ENCODE peak calls at places on chromosomes 7 and 10, in six cellular contexts. One of them, this sample, is unnamed.

GRCh38 chr10:4240641-4241197 is 455.7 kb upstream of the KLF6 start:
- DNase-seq in activated T-helper 1 cell treated with anti-CD3 and anti-CD28 coated beads, Interleukin-12 subunit alpha, Interleukin-12 subunit beta, Interleukin-2, Interleukin-4 antibody, amounts not matched to agents 30 ng/mL and 10 ng/mL and 1 ng/mL, durations not matched to agents 14 hours and 24 hours and 36 hours: no peak
- DNase-seq in brain microvascular endothelial cell: peak
- DNase-seq in mucosa of descending colon: no peak
- DNase-seq in hepatocyte: no peak
- DNase-seq in GM03348: peak
- DNase-seq in this sample: no peak

GRCh38 chr7:11082552-11083213 is 109.0 kb downstream of the PHF14 start:
- DNase-seq in activated T-helper 1 cell treated with anti-CD3 and anti-CD28 coated beads, Interleukin-12 subunit alpha, Interleukin-12 subunit beta, Interleukin-2, Interleukin-4 antibody, amounts not matched to agents 30 ng/mL and 10 ng/mL and 1 ng/mL, durations not matched to agents 14 hours and 24 hours and 36 hours: no peak
- DNase-seq in brain microvascular endothelial cell: no peak
- DNase-seq in mucosa of descending colon: no peak
- DNase-seq in hepatocyte: peak
- DNase-seq in GM03348: peak
- DNase-seq in this sample: no peak

GRCh38 chr7:46945328-46945727 is 636.6 kb downstream of the TNS3 start:
- DNase-seq in activated T-helper 1 cell treated with anti-CD3 and anti-CD28 coated beads, Interleukin-12 subunit alpha, Interleukin-12 subunit beta, Interleukin-2, Interleukin-4 antibody, amounts not matched to agents 30 ng/mL and 10 ng/mL and 1 ng/mL, durations not matched to agents 14 hours and 24 hours and 36 hours: no peak
- DNase-seq in brain microvascular endothelial cell: no peak
- DNase-seq in mucosa of descending colon: no peak
- DNase-seq in hepatocyte: no peak
- DNase-seq in GM03348: peak
- DNase-seq in this sample: no peak

GRCh38 chr7:133789951-133790350 is 337.2 kb upstream of the LRGUK start:
- DNase-seq in activated T-helper 1 cell treated with anti-CD3 and anti-CD28 coated beads, Interleukin-12 subunit alpha, Interleukin-12 subunit beta, Interleukin-2, Interleukin-4 antibody, amounts not matched to agents 30 ng/mL and 10 ng/mL and 1 ng/mL, durations not matched to agents 14 hours and 24 hours and 36 hours: no peak
- DNase-seq in brain microvascular endothelial cell: no peak
- DNase-seq in mucosa of descending colon: no peak
- DNase-seq in hepatocyte: no peak
- DNase-seq in GM03348: no peak
- DNase-seq in this sample: no peak

GRCh38 chr7:28685660-28686417 is 272.3 kb downstream of the TRIL start:
- DNase-seq in activated T-helper 1 cell treated with anti-CD3 and anti-CD28 coated beads, Interleukin-12 subunit alpha, Interleukin-12 subunit beta, Interleukin-2, Interleukin-4 antibody, amounts not matched to agents 30 ng/mL and 10 ng/mL and 1 ng/mL, durations not matched to agents 14 hours and 24 hours and 36 hours: no peak
- DNase-seq in brain microvascular endothelial cell: peak
- DNase-seq in mucosa of descending colon: peak
- DNase-seq in hepatocyte: peak
- DNase-seq in GM03348: peak
- DNase-seq in this sample: no peak

GRCh38 chr7:50266893-50267386 is 37.6 kb upstream of the IKZF1 start:
- DNase-seq in activated T-helper 1 cell treated with anti-CD3 and anti-CD28 coated beads, Interleukin-12 subunit alpha, Interleukin-12 subunit beta, Interleukin-2, Interleukin-4 antibody, amounts not matched to agents 30 ng/mL and 10 ng/mL and 1 ng/mL, durations not matched to agents 14 hours and 24 hours and 36 hours: peak
- DNase-seq in brain microvascular endothelial cell: no peak
- DNase-seq in mucosa of descending colon: peak
- DNase-seq in hepatocyte: no peak
- DNase-seq in GM03348: no peak
- DNase-seq in this sample: peak

GRCh38 chr10:103153302-103153759 is 39.7 kb downstream of the NT5C2 start:
- DNase-seq in activated T-helper 1 cell treated with anti-CD3 and anti-CD28 coated beads, Interleukin-12 subunit alpha, Interleukin-12 subunit beta, Interleukin-2, Interleukin-4 antibody, amounts not matched to agents 30 ng/mL and 10 ng/mL and 1 ng/mL, durations not matched to agents 14 hours and 24 hours and 36 hours: no peak
- DNase-seq in brain microvascular endothelial cell: no peak
- DNase-seq in mucosa of descending colon: no peak
- DNase-seq in hepatocyte: no peak
- DNase-seq in GM03348: peak
- DNase-seq in this sample: no peak

GRCh38 chr7:129009437-129009836 is 45.5 kb downstream of the TNPO3 start:
- DNase-seq in activated T-helper 1 cell treated with anti-CD3 and anti-CD28 coated beads, Interleukin-12 subunit alpha, Interleukin-12 subunit beta, Interleukin-2, Interleukin-4 antibody, amounts not matched to agents 30 ng/mL and 10 ng/mL and 1 ng/mL, durations not matched to agents 14 hours and 24 hours and 36 hours: no peak
- DNase-seq in brain microvascular endothelial cell: no peak
- DNase-seq in mucosa of descending colon: no peak
- DNase-seq in hepatocyte: no peak
- DNase-seq in GM03348: no peak
- DNase-seq in this sample: no peak

GRCh38 chr7:6623589-6624245 is 8.3 kb downstream of the ZNF853 start:
- DNase-seq in activated T-helper 1 cell treated with anti-CD3 and anti-CD28 coated beads, Interleukin-12 subunit alpha, Interleukin-12 subunit beta, Interleukin-2, Interleukin-4 antibody, amounts not matched to agents 30 ng/mL and 10 ng/mL and 1 ng/mL, durations not matched to agents 14 hours and 24 hours and 36 hours: no peak
- DNase-seq in brain microvascular endothelial cell: no peak
- DNase-seq in mucosa of descending colon: no peak
- DNase-seq in hepatocyte: no peak
- DNase-seq in GM03348: no peak
- DNase-seq in this sample: no peak

GRCh38 chr7:19016140-19016539 is 101.3 kb downstream of the TWIST1 start:
- DNase-seq in activated T-helper 1 cell treated with anti-CD3 and anti-CD28 coated beads, Interleukin-12 subunit alpha, Interleukin-12 subunit beta, Interleukin-2, Interleukin-4 antibody, amounts not matched to agents 30 ng/mL and 10 ng/mL and 1 ng/mL, durations not matched to agents 14 hours and 24 hours and 36 hours: no peak
- DNase-seq in brain microvascular endothelial cell: peak
- DNase-seq in mucosa of descending colon: no peak
- DNase-seq in hepatocyte: no peak
- DNase-seq in GM03348: no peak
- DNase-seq in this sample: no peak

GRCh38 chr10:47025540-47026300 is 114.5 kb downstream of the PTPN20 start:
- DNase-seq in activated T-helper 1 cell treated with anti-CD3 and anti-CD28 coated beads, Interleukin-12 subunit alpha, Interleukin-12 subunit beta, Interleukin-2, Interleukin-4 antibody, amounts not matched to agents 30 ng/mL and 10 ng/mL and 1 ng/mL, durations not matched to agents 14 hours and 24 hours and 36 hours: no peak
- DNase-seq in brain microvascular endothelial cell: peak
- DNase-seq in mucosa of descending colon: no peak
- DNase-seq in hepatocyte: no peak
- DNase-seq in GM03348: peak
- DNase-seq in this sample: no peak

GRCh38 chr10:80497187-80498038 is 40.3 kb upstream of the SH2D4B start:
- DNase-seq in activated T-helper 1 cell treated with anti-CD3 and anti-CD28 coated beads, Interleukin-12 subunit alpha, Interleukin-12 subunit beta, Interleukin-2, Interleukin-4 antibody, amounts not matched to agents 30 ng/mL and 10 ng/mL and 1 ng/mL, durations not matched to agents 14 hours and 24 hours and 36 hours: no peak
- DNase-seq in brain microvascular endothelial cell: peak
- DNase-seq in mucosa of descending colon: no peak
- DNase-seq in hepatocyte: no peak
- DNase-seq in GM03348: no peak
- DNase-seq in this sample: no peak

GRCh38 chr10:86711957-86712708 is 43.8 kb downstream of the LDB3 start:
- DNase-seq in activated T-helper 1 cell treated with anti-CD3 and anti-CD28 coated beads, Interleukin-12 subunit alpha, Interleukin-12 subunit beta, Interleukin-2, Interleukin-4 antibody, amounts not matched to agents 30 ng/mL and 10 ng/mL and 1 ng/mL, durations not matched to agents 14 hours and 24 hours and 36 hours: no peak
- DNase-seq in brain microvascular endothelial cell: no peak
- DNase-seq in mucosa of descending colon: peak
- DNase-seq in hepatocyte: no peak
- DNase-seq in GM03348: peak
- DNase-seq in this sample: no peak

GRCh38 chr10:98255146-98255877 is 12.7 kb downstream of the LOXL4 start:
- DNase-seq in activated T-helper 1 cell treated with anti-CD3 and anti-CD28 coated beads, Interleukin-12 subunit alpha, Interleukin-12 subunit beta, Interleukin-2, Interleukin-4 antibody, amounts not matched to agents 30 ng/mL and 10 ng/mL and 1 ng/mL, durations not matched to agents 14 hours and 24 hours and 36 hours: no peak
- DNase-seq in brain microvascular endothelial cell: no peak
- DNase-seq in mucosa of descending colon: no peak
- DNase-seq in hepatocyte: no peak
- DNase-seq in GM03348: no peak
- DNase-seq in this sample: no peak

GRCh38 chr10:18060217-18060616 is 80.0 kb upstream of the CACNB2 start:
- DNase-seq in activated T-helper 1 cell treated with anti-CD3 and anti-CD28 coated beads, Interleukin-12 subunit alpha, Interleukin-12 subunit beta, Interleukin-2, Interleukin-4 antibody, amounts not matched to agents 30 ng/mL and 10 ng/mL and 1 ng/mL, durations not matched to agents 14 hours and 24 hours and 36 hours: no peak
- DNase-seq in brain microvascular endothelial cell: no peak
- DNase-seq in mucosa of descending colon: no peak
- DNase-seq in hepatocyte: peak
- DNase-seq in GM03348: no peak
- DNase-seq in this sample: no peak

GRCh38 chr7:37369904-37370303 is 78.8 kb downstream of the ELMO1 start:
- DNase-seq in activated T-helper 1 cell treated with anti-CD3 and anti-CD28 coated beads, Interleukin-12 subunit alpha, Interleukin-12 subunit beta, Interleukin-2, Interleukin-4 antibody, amounts not matched to agents 30 ng/mL and 10 ng/mL and 1 ng/mL, durations not matched to agents 14 hours and 24 hours and 36 hours: no peak
- DNase-seq in brain microvascular endothelial cell: no peak
- DNase-seq in mucosa of descending colon: no peak
- DNase-seq in hepatocyte: peak
- DNase-seq in GM03348: no peak
- DNase-seq in this sample: no peak

GRCh38 chr7:105131033-105131656 is 117.1 kb downstream of the KMT2E start:
- DNase-seq in activated T-helper 1 cell treated with anti-CD3 and anti-CD28 coated beads, Interleukin-12 subunit alpha, Interleukin-12 subunit beta, Interleukin-2, Interleukin-4 antibody, amounts not matched to agents 30 ng/mL and 10 ng/mL and 1 ng/mL, durations not matched to agents 14 hours and 24 hours and 36 hours: no peak
- DNase-seq in brain microvascular endothelial cell: peak
- DNase-seq in mucosa of descending colon: no peak
- DNase-seq in hepatocyte: no peak
- DNase-seq in GM03348: no peak
- DNase-seq in this sample: no peak

GRCh38 chr7:82325416-82325815 is 118.2 kb downstream of the CACNA2D1 start:
- DNase-seq in activated T-helper 1 cell treated with anti-CD3 and anti-CD28 coated beads, Interleukin-12 subunit alpha, Interleukin-12 subunit beta, Interleukin-2, Interleukin-4 antibody, amounts not matched to agents 30 ng/mL and 10 ng/mL and 1 ng/mL, durations not matched to agents 14 hours and 24 hours and 36 hours: no peak
- DNase-seq in brain microvascular endothelial cell: no peak
- DNase-seq in mucosa of descending colon: no peak
- DNase-seq in hepatocyte: no peak
- DNase-seq in GM03348: peak
- DNase-seq in this sample: no peak

GRCh38 chr7:2892571-2892970 is 48.5 kb upstream of the GNA12 start:
- DNase-seq in activated T-helper 1 cell treated with anti-CD3 and anti-CD28 coated beads, Interleukin-12 subunit alpha, Interleukin-12 subunit beta, Interleukin-2, Interleukin-4 antibody, amounts not matched to agents 30 ng/mL and 10 ng/mL and 1 ng/mL, durations not matched to agents 14 hours and 24 hours and 36 hours: no peak
- DNase-seq in brain microvascular endothelial cell: no peak
- DNase-seq in mucosa of descending colon: no peak
- DNase-seq in hepatocyte: no peak
- DNase-seq in GM03348: no peak
- DNase-seq in this sample: no peak

GRCh38 chr10:97708976-97709745 is 4.4 kb upstream of the MARVELD1 start:
- DNase-seq in activated T-helper 1 cell treated with anti-CD3 and anti-CD28 coated beads, Interleukin-12 subunit alpha, Interleukin-12 subunit beta, Interleukin-2, Interleukin-4 antibody, amounts not matched to agents 30 ng/mL and 10 ng/mL and 1 ng/mL, durations not matched to agents 14 hours and 24 hours and 36 hours: no peak
- DNase-seq in brain microvascular endothelial cell: peak
- DNase-seq in mucosa of descending colon: no peak
- DNase-seq in hepatocyte: peak
- DNase-seq in GM03348: peak
- DNase-seq in this sample: no peak

GRCh38 chr7:15557686-15558085 is 4.1 kb downstream of the AGMO start:
- DNase-seq in activated T-helper 1 cell treated with anti-CD3 and anti-CD28 coated beads, Interleukin-12 subunit alpha, Interleukin-12 subunit beta, Interleukin-2, Interleukin-4 antibody, amounts not matched to agents 30 ng/mL and 10 ng/mL and 1 ng/mL, durations not matched to agents 14 hours and 24 hours and 36 hours: no peak
- DNase-seq in brain microvascular endothelial cell: no peak
- DNase-seq in mucosa of descending colon: no peak
- DNase-seq in hepatocyte: no peak
- DNase-seq in GM03348: no peak
- DNase-seq in this sample: no peak

GRCh38 chr7:29488977-29489376 is 74.7 kb upstream of the PRR15 start:
- DNase-seq in activated T-helper 1 cell treated with anti-CD3 and anti-CD28 coated beads, Interleukin-12 subunit alpha, Interleukin-12 subunit beta, Interleukin-2, Interleukin-4 antibody, amounts not matched to agents 30 ng/mL and 10 ng/mL and 1 ng/mL, durations not matched to agents 14 hours and 24 hours and 36 hours: no peak
- DNase-seq in brain microvascular endothelial cell: peak
- DNase-seq in mucosa of descending colon: no peak
- DNase-seq in hepatocyte: peak
- DNase-seq in GM03348: peak
- DNase-seq in this sample: no peak

GRCh38 chr10:89553064-89553734 is 17.8 kb upstream of the SLC16A12 start:
- DNase-seq in activated T-helper 1 cell treated with anti-CD3 and anti-CD28 coated beads, Interleukin-12 subunit alpha, Interleukin-12 subunit beta, Interleukin-2, Interleukin-4 antibody, amounts not matched to agents 30 ng/mL and 10 ng/mL and 1 ng/mL, durations not matched to agents 14 hours and 24 hours and 36 hours: no peak
- DNase-seq in brain microvascular endothelial cell: peak
- DNase-seq in mucosa of descending colon: no peak
- DNase-seq in hepatocyte: peak
- DNase-seq in GM03348: peak
- DNase-seq in this sample: no peak

GRCh38 chr7:93574646-93575554 is at the start of gene CALCR:
- DNase-seq in activated T-helper 1 cell treated with anti-CD3 and anti-CD28 coated beads, Interleukin-12 subunit alpha, Interleukin-12 subunit beta, Interleukin-2, Interleukin-4 antibody, amounts not matched to agents 30 ng/mL and 10 ng/mL and 1 ng/mL, durations not matched to agents 14 hours and 24 hours and 36 hours: no peak
- DNase-seq in brain microvascular endothelial cell: no peak
- DNase-seq in mucosa of descending colon: no peak
- DNase-seq in hepatocyte: peak
- DNase-seq in GM03348: peak
- DNase-seq in this sample: no peak